ENCODE peak calls at places on chromosomes 1 and 21, in eight cellular contexts. E, U, V, F, M, G, W and P are unnamed samples.
A peak's percentile ranks its signal among the peaks of the same experiment; 100 is the strongest.

GRCh38 chr1:41915786-41916571 is 2.7 kb downstream of the HIVEP3 start:
- DNase-seq in E (no peak), U (no peak), V (no peak), F (no peak), M (no peak), G (no peak), W (no peak), P (no peak)

GRCh38 chr1:44453798-44454349 is 48.8 kb downstream of the RNF220 start:
- DNase-seq in E (no peak), U (no peak), V (no peak), F (no peak), M (no peak), G (no peak), W (no peak), P (no peak)

GRCh38 chr1:180838535-180838934 is 74.2 kb upstream of the KIAA1614 start:
- DNase-seq in E (no peak), U (no peak), V (no peak), F (no peak), M (no peak), G (no peak), W (no peak), P (no peak)

GRCh38 chr1:203650012-203650836 is 23.6 kb downstream of the ATP2B4 start:
- DNase-seq in E (peak; percentile 82), U (no peak), V (peak; percentile 74), F (no peak), M (peak; percentile 90), G (no peak), W (peak; percentile 51), P (peak; percentile 90)

GRCh38 chr1:248782311-248782887 is 26.8 kb upstream of the LYPD8 start:
- DNase-seq in E (no peak), U (no peak), V (no peak), F (no peak), M (no peak), G (no peak), W (no peak), P (no peak)

GRCh38 chr21:33940846-33941245 is 25.2 kb upstream of the ATP5PO start:
- DNase-seq in E (no peak), U (no peak), V (no peak), F (no peak), M (peak; percentile 4), G (peak; percentile 28), W (no peak), P (no peak)

GRCh38 chr1:90580176-90580575 is 136.9 kb downstream of the BARHL2 start:
- DNase-seq in E (no peak), U (no peak), V (no peak), F (no peak), M (no peak), G (no peak), W (no peak), P (no peak)

GRCh38 chr1:48001696-48002095 is 4.5 kb upstream of the TRABD2B start:
- DNase-seq in E (no peak), U (no peak), V (no peak), F (no peak), M (no peak), G (no peak), W (no peak), P (no peak)

GRCh38 chr21:38649120-38649519 is 150.8 kb upstream of the ERG start:
- DNase-seq in E (no peak), U (no peak), V (no peak), F (no peak), M (no peak), G (no peak), W (no peak), P (no peak)

GRCh38 chr1:22487781-22488180 is 36.1 kb downstream of the ZBTB40 start:
- DNase-seq in E (no peak), U (no peak), V (no peak), F (no peak), M (peak; percentile 42), G (no peak), W (no peak), P (no peak)

GRCh38 chr1:201094829-201095228 is 17.4 kb downstream of the CACNA1S start:
- DNase-seq in E (no peak), U (no peak), V (no peak), F (no peak), M (no peak), G (no peak), W (no peak), P (peak; percentile 46)

DNA sequence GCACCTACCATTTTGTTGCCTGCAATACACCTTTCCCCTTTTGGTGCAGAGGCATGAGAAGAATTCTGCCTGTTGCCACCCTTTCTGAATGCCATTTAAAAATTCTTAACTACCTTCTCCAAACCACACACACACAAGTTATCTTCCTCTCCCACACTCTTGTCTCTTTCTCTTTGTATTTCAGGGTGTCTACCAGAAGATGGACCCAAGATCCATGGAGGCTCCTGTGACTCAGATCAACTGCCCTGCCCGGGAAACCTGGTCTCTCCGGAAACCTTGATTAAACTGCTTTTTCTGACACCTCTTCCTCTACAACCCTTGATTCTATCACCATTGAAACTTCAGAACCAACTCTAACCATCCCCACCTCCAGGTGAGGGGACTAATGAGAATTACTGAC is 2.4 kb upstream of the TARS2 start:
- DNase-seq in E (no peak), U (no peak), V (no peak), F (no peak), M (peak; percentile 72), G (no peak), W (no peak), P (no peak)
- TF ChIP-seq CTCF in E (no peak), U (peak; percentile 10), V (no peak), F (peak; percentile 28), M (peak; percentile 83), G (peak; percentile 48), W (no peak), P (no peak)

GRCh38 chr1:46180082-46180616 is 3.9 kb upstream of the P3R3URF start:
- DNase-seq in E (peak; percentile 72), U (no peak), V (no peak), F (peak; percentile 86), M (peak; percentile 74), G (no peak), W (no peak), P (peak; percentile 80)
- TF ChIP-seq CTCF in E (no peak), U (peak; percentile 24), V (no peak), F (peak; percentile 55), M (peak; percentile 86), G (no peak), W (no peak), P (no peak)

GRCh38 chr1:31617218-31617916 is at the start of gene HCRTR1:
- DNase-seq in E (peak; percentile 33), U (no peak), V (no peak), F (no peak), M (no peak), G (no peak), W (no peak), P (no peak)

GRCh38 chr1:31620631-31621497 is 3.4 kb downstream of the HCRTR1 start:
- DNase-seq in E (no peak), U (no peak), V (no peak), F (no peak), M (no peak), G (no peak), W (no peak), P (no peak)

GRCh38 chr1:31621498-31621820 is 4.0 kb downstream of the HCRTR1 start:
- DNase-seq in E (no peak), U (no peak), V (no peak), F (no peak), M (no peak), G (no peak), W (no peak), P (no peak)

GRCh38 chr1:31617917-31618746 is 643 bp downstream of the HCRTR1 start:
- DNase-seq in E (peak; percentile 82), U (no peak), V (no peak), F (no peak), M (peak; percentile 75), G (no peak), W (no peak), P (peak; percentile 84)

DNA sequence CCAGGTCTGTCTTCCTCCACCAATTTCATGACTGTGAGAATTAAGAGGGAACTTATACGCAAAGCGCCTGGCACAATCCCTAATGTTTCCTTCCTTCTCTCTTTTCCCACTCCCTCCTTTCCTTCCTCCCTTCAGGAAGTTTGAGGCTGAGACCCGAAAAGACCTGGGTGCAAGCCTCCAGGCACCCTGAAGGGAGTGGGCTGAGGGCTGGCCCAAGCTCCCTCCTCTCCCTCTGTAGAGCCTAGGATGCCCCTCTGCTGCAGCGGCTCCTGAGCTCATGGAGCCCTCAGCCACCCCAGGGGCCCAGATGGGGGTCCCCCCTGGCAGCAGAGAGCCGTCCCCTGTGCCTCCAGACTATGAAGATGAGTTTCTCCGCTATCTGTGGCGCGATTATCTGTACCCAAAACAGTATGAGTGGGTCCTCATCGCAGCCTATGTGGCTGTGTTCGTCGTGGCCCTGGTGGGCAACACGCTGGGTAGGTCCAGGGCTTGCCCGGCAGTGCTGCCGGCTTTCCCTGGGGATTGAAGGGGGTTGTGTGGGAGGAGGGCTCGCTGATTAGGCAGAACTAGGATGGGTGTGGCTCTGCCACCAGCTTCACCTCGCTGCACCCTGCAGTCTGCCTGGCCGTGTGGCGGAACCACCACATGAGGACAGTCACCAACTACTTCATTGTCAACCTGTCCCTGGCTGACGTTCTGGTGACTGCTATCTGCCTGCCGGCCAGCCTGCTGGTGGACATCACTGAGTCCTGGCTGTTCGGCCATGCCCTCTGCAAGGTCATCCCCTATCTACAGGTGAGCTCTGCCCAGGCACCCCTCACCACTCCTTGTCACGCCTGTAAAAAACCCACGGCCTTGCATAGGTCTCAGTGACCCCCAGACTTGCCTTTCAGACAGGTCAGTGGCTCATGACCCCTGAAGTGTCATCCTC is 1.7 kb downstream of the HCRTR1 start:
- DNase-seq in E (no peak), U (no peak), V (no peak), F (no peak), M (no peak), G (no peak), W (no peak), P (no peak)
- TF ChIP-seq CTCF in E (no peak), U (no peak), V (no peak), F (no peak), M (no peak), G (no peak), W (no peak), P (no peak)

GRCh38 chr1:164912290-164912689 is 353.3 kb downstream of the PBX1 start:
- DNase-seq in E (no peak), U (no peak), V (no peak), F (no peak), M (no peak), G (no peak), W (no peak), P (no peak)

DNA sequence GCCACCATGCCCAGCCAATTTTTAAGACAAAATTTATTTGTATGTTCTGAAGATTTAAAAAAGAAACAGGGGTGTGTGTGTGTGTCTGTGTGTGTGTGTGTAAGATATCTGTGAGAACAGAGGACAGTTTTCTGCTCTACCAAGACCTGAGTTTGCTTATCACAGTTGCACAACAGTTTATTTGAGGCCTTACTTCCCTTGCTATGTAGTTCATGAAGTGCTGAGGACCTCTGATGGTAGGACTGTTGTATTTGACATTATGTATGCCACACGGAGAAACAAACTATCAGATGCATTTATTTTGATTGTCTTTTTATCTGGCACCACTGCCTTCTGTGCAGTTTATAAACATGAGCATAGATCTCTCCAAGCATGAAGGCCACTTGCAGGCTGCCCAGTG is 355.2 kb downstream of the PBX1 start:
- DNase-seq in E (no peak), U (no peak), V (no peak), F (no peak), M (no peak), G (peak; percentile 38), W (no peak), P (no peak)
- TF ChIP-seq CTCF in E (no peak), U (no peak), V (peak; percentile 32), F (no peak), M (no peak), G (no peak), W (no peak), P (no peak)

GRCh38 chr1:117008675-117009074 is 7.1 kb downstream of the CD101 start:
- DNase-seq in E (no peak), U (no peak), V (no peak), F (no peak), M (no peak), G (no peak), W (no peak), P (no peak)
- TF ChIP-seq CTCF in E (no peak), U (no peak), V (no peak), F (no peak), M (peak; percentile 7), G (peak; percentile 26), W (no peak), P (no peak)